ENCODE peak calls at places on chromosomes 4 and X, in six cellular contexts. S is body of pancreas, K is type B pancreatic cell, N is fibroblast of mammary gland, D is progenitor cell of endocrine pancreas, E is fibroblast of lung. P is an unnamed sample.

GRCh38 chr4:104591505-104591904 is 96.8 kb upstream of the CXXC4 start:
- DNase-seq in S (peak), K (no peak), N (no peak), D (no peak), E (peak), P (no peak)

GRCh38 chr4:13368262-13368661 is 115.9 kb downstream of the RAB28 start:
- DNase-seq in S (no peak), K (no peak), N (no peak), D (no peak), E (peak), P (no peak)

GRCh38 chr4:47390438-47391125 is 72.9 kb downstream of the COMMD8 start:
- DNase-seq in S (no peak), K (no peak), N (no peak), D (no peak), E (no peak), P (no peak)

GRCh38 chr4:177479063-177479462 is 36.8 kb upstream of the AGA start:
- DNase-seq in S (no peak), K (no peak), N (no peak), D (no peak), E (no peak), P (no peak)

GRCh38 chrX:68431836-68432235 is 1.5 kb downstream of the OPHN1 start:
- DNase-seq in S (no peak), K (no peak), N (no peak), D (no peak), E (peak), P (no peak)

GRCh38 chr4:25547343-25547742 is 108.3 kb upstream of the SLC34A2 start:
- DNase-seq in S (no peak), K (no peak), N (no peak), D (no peak), E (no peak), P (no peak)

GRCh38 chr4:152045781-152046571 is 285.2 kb upstream of the GATB start:
- DNase-seq in S (peak), K (peak), N (no peak), D (peak), E (no peak), P (no peak)

GRCh38 chrX:123976671-123977316 is 15.3 kb downstream of the STAG2 start:
- DNase-seq in S (no peak), K (no peak), N (peak), D (no peak), E (peak), P (peak)

GRCh38 chrX:153609917-153610833 is 11.2 kb upstream of the CCNQ start:
- DNase-seq in S (peak), K (peak), N (peak), D (peak), E (peak), P (peak)
- TF ChIP-seq CTCF in S (peak), K (peak), N (peak), D (peak), E (peak), P (peak)

GRCh38 chr4:18075823-18076433 is 54.4 kb upstream of the LCORL start:
- DNase-seq in S (peak), K (no peak), N (peak), D (no peak), E (peak), P (no peak)
- TF ChIP-seq CTCF in S (no peak), K (peak), N (peak), D (peak), E (no peak), P (peak)

GRCh38 chrX:23338334-23338733 is 3.7 kb downstream of the PTCHD1 start:
- DNase-seq in S (no peak), K (no peak), N (no peak), D (no peak), E (no peak), P (no peak)

GRCh38 chrX:23344208-23344903 is 9.7 kb downstream of the PTCHD1 start:
- DNase-seq in S (no peak), K (no peak), N (no peak), D (no peak), E (no peak), P (no peak)

GRCh38 chrX:23344904-23345271 is 10.2 kb downstream of the PTCHD1 start:
- DNase-seq in S (no peak), K (no peak), N (no peak), D (no peak), E (no peak), P (no peak)

GRCh38 chrX:23341452-23341851 is 6.8 kb downstream of the PTCHD1 start:
- DNase-seq in S (no peak), K (no peak), N (peak), D (no peak), E (no peak), P (no peak)
- TF ChIP-seq CTCF in S (no peak), K (peak), N (no peak), D (peak), E (no peak), P (no peak)

DNA sequence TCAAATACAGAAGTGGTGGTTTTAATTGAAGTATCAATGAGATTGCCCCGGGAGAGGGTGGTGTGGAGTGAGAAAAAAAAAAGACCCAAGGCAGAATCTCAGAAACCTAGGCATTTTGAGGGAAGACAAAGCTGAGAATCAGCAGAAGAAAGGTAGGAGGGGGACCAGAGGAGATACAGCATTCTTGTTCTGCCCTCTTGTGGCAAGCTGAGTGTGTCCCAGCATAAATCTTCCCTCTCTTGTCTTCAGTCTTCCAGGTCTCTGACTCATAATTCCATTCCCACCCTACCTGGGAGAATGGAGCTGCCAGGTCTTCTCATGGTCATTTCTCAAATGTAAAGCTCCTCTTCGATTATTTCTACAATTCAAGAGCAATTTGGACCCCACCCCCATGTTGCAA is 32.7 kb upstream of the MAGED1 start:
- DNase-seq in S (peak), K (no peak), N (peak), D (no peak), E (peak), P (no peak)
- TF ChIP-seq CTCF in S (no peak), K (peak), N (peak), D (peak), E (peak), P (peak)

DNA sequence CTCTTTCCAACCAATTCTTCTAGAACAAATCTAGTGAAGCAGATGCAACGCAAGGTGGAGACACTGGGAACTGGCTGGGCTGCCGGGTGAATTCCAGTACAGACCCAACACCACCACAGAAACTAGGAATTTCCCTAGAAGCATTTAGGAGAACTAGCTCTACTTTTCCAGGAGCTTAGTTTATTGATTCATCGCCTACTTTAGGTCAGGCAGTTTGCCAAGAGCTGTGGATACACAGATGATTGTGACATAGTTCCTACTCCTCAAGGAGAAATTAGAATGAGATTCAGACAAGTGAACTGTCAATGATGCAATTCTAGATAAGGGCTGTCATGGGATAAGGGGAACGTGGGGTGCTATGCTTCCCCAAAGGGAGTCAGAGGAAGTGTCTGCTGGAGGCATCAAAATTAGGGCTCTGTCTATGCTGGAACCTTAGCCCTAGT is 350.0 kb downstream of the CAMK2D start:
- DNase-seq in S (peak), K (no peak), N (peak), D (no peak), E (peak), P (peak)
- TF ChIP-seq CTCF in S (no peak), K (no peak), N (peak), D (no peak), E (no peak), P (no peak)

GRCh38 chr4:76733380-76733779 is 164.6 kb downstream of the SOWAHB start:
- DNase-seq in S (peak), K (no peak), N (no peak), D (no peak), E (no peak), P (no peak)
- TF ChIP-seq CTCF in S (peak), K (no peak), N (peak), D (peak), E (no peak), P (peak)

DNA sequence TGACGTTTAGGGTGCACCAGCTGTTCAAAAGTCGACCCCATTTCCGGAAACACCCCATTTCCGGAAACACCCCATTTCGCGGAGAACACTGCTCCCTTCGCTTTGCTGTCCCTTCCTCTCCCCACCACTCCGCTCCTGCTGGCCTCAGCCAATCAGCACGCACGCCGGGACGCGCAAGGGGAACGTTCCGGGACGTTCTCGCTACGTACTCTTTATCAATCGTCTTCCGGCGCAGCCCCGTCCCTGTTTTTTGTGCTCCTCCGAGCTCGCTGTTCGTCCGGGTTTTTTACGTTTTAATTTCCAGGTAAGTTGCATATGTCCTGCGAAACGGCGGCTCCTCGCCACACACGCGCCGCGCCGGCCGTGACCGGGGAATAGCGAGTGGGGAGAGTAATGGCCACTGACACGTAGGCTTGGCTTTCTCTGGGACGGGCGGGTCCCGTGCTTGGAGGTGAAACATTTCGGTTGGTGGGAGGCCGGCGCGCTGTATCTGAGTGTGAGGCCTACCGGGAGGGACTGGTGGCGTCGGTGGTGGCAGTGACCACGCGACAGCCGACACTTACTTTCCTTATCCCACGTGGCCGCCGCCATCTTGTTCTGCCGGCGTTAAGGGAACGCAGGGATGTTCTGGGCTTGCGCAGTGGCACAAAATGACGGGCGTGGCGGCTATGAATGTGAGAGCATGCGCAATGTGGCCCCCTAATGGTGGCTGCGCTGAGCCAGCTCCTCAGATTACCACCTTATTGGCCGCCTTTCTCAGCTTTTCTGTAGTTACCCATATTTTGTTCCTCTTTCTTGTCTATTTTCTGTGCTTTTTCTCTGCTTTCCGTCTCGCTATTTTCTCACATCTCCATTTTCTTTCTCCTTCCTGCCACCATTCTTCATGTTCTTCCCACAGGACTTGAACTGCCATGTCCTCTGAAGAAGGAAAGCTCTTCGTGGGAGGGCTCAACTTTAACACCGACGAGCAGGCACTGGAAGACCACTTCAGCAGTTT is at the start of gene RBM3:
- DNase-seq in S (peak), K (peak), N (peak), D (peak), E (peak), P (peak)
- TF ChIP-seq CTCF in S (peak), K (peak), N (peak), D (peak), E (peak), P (peak)

DNA sequence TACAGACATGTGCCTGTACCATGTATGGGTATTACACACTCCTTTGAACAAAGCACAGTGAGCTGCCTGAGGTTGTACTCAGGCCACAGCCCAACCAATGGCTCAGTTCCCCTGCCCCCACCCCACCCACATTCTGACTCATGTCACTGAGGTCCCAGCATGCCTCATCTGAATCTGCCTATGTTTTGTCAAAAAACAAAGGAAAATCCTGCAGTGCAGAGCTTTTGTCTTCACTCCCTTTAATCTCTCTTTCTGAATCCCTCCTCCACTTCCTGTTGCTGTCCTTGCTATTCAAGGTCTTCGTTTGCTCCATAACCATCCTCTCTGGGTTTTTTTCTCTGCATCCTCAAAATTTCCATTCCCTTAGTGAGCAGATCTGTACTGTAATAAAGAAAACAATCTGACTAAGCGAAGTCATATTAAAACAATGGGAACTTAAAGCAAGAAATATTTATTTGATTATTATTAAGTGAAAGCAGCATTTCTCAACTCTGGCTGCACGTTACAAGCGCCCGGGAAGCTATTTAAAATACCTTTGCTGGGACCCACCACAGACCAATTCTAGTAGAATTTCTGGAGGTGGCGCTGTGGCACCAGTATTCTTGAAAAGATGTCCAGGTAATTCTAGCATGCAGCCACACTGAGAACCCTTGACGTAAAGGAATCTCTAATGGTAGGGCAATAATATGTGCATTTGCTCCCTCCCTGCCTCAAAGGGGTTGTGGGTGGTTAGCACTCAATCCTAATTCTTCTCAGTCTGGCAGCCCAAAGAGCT is 8.8 kb downstream of the GUCY2F start:
- DNase-seq in S (peak), K (no peak), N (peak), D (peak), E (peak), P (peak)
- TF ChIP-seq CTCF in S (no peak), K (peak), N (peak), D (peak), E (no peak), P (peak)

P was measured in HFFc6.